ENCODE peak calls at places on chromosome 21, in ten cellular contexts. P is GM12865, O is ovary, D is uterus, Z is heart right ventricle, R is tibial artery, Q is bronchial epithelial cell, S is breast epithelium, V is mucosa of descending colon, M is dorsolateral prefrontal cortex. F is an unnamed sample.

GRCh38 chr21:46002841-46003574 is 21.4 kb downstream of the COL6A1 start:
- DNase-seq in P (no peak), O (peak), D (peak), Z (no peak), R (no peak), Q (no peak), S (peak), V (no peak), M (peak), F (no peak)

GRCh38 chr21:15549671-15550070 is 180.1 kb upstream of the USP25 start:
- DNase-seq in P (no peak), O (no peak), D (no peak), Z (no peak), R (no peak), Q (no peak), S (no peak), V (no peak), M (no peak), F (no peak)

GRCh38 chr21:28554660-28555475 is 437.8 kb downstream of the LTN1 start:
- DNase-seq in P (no peak), O (no peak), D (no peak), Z (no peak), R (no peak), Q (no peak), S (no peak), V (no peak), M (no peak), F (no peak)

GRCh38 chr21:43910460-43910859 is 45.4 kb downstream of the AGPAT3 start:
- DNase-seq in P (no peak), O (no peak), D (no peak), Z (no peak), R (no peak), Q (no peak), S (no peak), V (no peak), M (no peak), F (no peak)

GRCh38 chr21:26849428-26850115 is 4.4 kb upstream of the ADAMTS1 start:
- DNase-seq in P (peak), O (no peak), D (no peak), Z (peak), R (no peak), Q (peak), S (no peak), V (peak), M (no peak), F (peak)

GRCh38 chr21:38468989-38469388 is 29.3 kb downstream of the ERG start:
- DNase-seq in P (no peak), O (no peak), D (no peak), Z (no peak), R (no peak), Q (peak), S (no peak), V (no peak), M (no peak), F (no peak)

GRCh38 chr21:44833663-44834062 is 15.8 kb upstream of the SUMO3 start:
- DNase-seq in P (no peak), O (no peak), D (no peak), Z (no peak), R (no peak), Q (no peak), S (no peak), V (no peak), M (no peak), F (no peak)

GRCh38 chr21:45575304-45575992 is 33.2 kb upstream of the SLC19A1 start:
- DNase-seq in P (no peak), O (peak), D (peak), Z (no peak), R (no peak), Q (no peak), S (no peak), V (no peak), M (peak), F (no peak)

GRCh38 chr21:29193907-29194306 is 63.5 kb downstream of the MAP3K7CL start:
- DNase-seq in P (no peak), O (no peak), D (no peak), Z (no peak), R (no peak), Q (no peak), S (no peak), V (no peak), M (no peak), F (no peak)

GRCh38 chr21:17454315-17455027 is 58.4 kb upstream of the CXADR start:
- DNase-seq in P (peak), O (peak), D (peak), Z (no peak), R (no peak), Q (peak), S (no peak), V (no peak), M (peak), F (peak)

GRCh38 chr21:35045539-35046222 is 3.4 kb downstream of the RUNX1 start:
- DNase-seq in P (peak), O (no peak), D (no peak), Z (no peak), R (no peak), Q (no peak), S (no peak), V (no peak), M (no peak), F (no peak)

GRCh38 chr21:35046223-35046690 is 2.8 kb downstream of the RUNX1 start:
- DNase-seq in P (peak), O (no peak), D (no peak), Z (no peak), R (no peak), Q (no peak), S (no peak), V (no peak), M (no peak), F (no peak)

GRCh38 chr21:35044770-35045538 is 4.1 kb downstream of the RUNX1 start:
- DNase-seq in P (peak), O (no peak), D (no peak), Z (no peak), R (no peak), Q (no peak), S (no peak), V (no peak), M (no peak), F (no peak)

GRCh38 chr21:35043549-35043948 is 5.6 kb downstream of the RUNX1 start:
- DNase-seq in P (peak), O (no peak), D (no peak), Z (no peak), R (no peak), Q (no peak), S (no peak), V (no peak), M (no peak), F (no peak)

DNA sequence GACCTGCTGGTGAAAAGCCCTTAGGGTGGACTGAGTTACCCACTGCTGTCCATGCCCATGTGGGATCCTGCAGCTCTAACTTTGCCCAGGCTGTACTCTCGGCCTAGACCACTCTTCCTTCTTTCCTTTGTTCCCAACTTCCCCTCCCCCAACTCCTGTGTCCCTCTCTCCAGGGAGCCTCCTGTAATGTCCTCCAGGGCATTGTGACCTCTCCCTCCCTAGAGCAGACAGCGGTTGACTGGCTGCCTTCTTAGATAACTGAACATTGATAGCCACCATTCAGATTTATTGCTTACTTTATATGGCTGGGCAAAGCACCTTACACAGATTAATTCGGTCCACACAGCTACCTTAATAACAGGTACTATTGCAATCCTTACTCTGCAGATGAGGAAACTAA is 5.0 kb downstream of the RUNX1 start:
- DNase-seq in P (no peak), O (no peak), D (no peak), Z (no peak), R (no peak), Q (no peak), S (no peak), V (no peak), M (no peak), F (no peak)
- H3K4me3 ChIP-seq in P (no peak), O (no peak), D (no peak), Z (no peak), R (no peak), Q (no peak), S (no peak), V (no peak), M (no peak), F (no peak)

DNA sequence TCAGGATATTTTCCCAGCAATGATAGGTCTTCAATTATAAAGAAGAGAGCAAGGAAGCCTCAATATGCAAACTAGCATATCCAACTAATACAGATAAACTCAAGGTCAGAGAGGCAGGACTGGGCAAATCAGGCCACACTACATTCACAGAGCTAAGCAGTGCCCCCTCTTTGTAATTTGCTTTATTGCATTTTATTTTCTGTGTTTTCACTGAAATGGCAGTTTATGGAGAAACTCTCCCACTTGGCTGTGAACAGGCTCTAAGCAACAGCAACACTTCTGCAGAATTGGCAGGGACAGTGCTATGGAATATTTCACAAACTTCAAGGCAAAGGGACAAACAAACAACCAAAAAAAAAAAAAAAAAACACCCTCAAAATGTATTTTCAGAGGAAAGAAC is 93.4 kb upstream of the SOD1 start:
- DNase-seq in P (no peak), O (no peak), D (no peak), Z (no peak), R (no peak), Q (no peak), S (no peak), V (no peak), M (no peak), F (peak)
- TF ChIP-seq CTCF in P (no peak), O (no peak), D (no peak), Z (no peak), R (no peak), Q (no peak), S (no peak), V (no peak), M (no peak), F (peak)

DNA sequence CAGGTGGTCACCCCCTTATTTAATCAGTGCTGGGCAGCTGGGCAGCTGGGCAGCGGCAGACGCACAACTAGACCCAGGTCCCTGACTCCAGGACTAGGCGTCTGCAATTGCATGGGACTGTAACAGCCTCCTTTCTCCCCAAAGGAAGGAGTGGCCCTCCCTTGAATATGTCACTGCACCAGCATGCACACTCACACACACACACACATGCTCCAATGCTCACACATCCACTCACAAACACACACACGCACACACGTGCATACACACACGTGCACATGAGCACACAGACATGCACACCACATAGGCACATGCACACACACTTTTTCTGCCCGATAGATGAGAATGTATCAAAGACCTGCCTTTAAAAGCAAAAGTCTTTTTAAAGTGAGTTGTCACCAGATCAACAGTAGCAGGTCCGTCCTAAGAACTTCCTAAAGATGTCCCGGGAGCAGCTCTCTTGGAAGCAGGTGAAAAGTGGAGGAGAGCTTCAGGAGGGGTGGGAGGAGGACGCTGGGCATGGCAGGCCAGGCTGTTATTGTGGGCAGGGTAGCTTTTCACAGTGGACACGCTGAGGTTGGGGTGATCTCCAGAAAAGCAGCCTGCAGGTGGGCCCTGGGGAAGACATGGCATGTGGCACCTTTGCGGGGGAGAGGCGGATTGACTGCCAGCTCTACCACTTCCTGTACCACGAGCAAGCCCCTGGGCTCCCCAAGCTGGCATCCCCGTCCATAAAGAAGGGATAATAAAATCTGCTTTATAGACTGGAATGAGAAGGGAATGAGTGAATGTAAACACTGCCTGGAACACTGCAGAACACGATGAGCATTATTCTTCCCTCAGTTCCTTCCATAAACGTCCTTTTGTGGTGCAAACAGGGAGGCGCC is 1.7 kb downstream of the PDE9A start:
- DNase-seq in P (no peak), O (no peak), D (no peak), Z (no peak), R (no peak), Q (no peak), S (no peak), V (peak), M (no peak), F (no peak)
- H3K4me3 ChIP-seq in P (no peak), O (peak), D (peak), Z (no peak), R (no peak), Q (no peak), S (peak), V (no peak), M (peak), F (no peak)

GRCh38 chr21:33541105-33541711 is 709 bp downstream of the GART start:
- DNase-seq in P (peak), O (no peak), D (no peak), Z (no peak), R (no peak), Q (no peak), S (no peak), V (peak), M (no peak), F (peak)
- TF ChIP-seq CTCF in P (no peak), O (no peak), D (no peak), Z (no peak), R (no peak), Q (no peak), S (no peak), V (no peak), M (no peak), F (no peak)

GRCh38 chr21:42746240-42746592 is 92.8 kb downstream of the PDE9A start:
- DNase-seq in P (no peak), O (no peak), D (no peak), Z (no peak), R (no peak), Q (no peak), S (no peak), V (no peak), M (no peak), F (no peak)

GRCh38 chr21:42747267-42747701 is 93.9 kb downstream of the PDE9A start:
- DNase-seq in P (no peak), O (no peak), D (no peak), Z (no peak), R (no peak), Q (no peak), S (no peak), V (no peak), M (no peak), F (no peak)

GRCh38 chr21:42747746-42748351 is 94.4 kb downstream of the PDE9A start:
- DNase-seq in P (no peak), O (no peak), D (no peak), Z (no peak), R (no peak), Q (no peak), S (no peak), V (no peak), M (no peak), F (no peak)

GRCh38 chr21:42745511-42746239 is 92.3 kb downstream of the PDE9A start:
- DNase-seq in P (no peak), O (no peak), D (no peak), Z (no peak), R (no peak), Q (no peak), S (no peak), V (no peak), M (no peak), F (no peak)

DNA sequence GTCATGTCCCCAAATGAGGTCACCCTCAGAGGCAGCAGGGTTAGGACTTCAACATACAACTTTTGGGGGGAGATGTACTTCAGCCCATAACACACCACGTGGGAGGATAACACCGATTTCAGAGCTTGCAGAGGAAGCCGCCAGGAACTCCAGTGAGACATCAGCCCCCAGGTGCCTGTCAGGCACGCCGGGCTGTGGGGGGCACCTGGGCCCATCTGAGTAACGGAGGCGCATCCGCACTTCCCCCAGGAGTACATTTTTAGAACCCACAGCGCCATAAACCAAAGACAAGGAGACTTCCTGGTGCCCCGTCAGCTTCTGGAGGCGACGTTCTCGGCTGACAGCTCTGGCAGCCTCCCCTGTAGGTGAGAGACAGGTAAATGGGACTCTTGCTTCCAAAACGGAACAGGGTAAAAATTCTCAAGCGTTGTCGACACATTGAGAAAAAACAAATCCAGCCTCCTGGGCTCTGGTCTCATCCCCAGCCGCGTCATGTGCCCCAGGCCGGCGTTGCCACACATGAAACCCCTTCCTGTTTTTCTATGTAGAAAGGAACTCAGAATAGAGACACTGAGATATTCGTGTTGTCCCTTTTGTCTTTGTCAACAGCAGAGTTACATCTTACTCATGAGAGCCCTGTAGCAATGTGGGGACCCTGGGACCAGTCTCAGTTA is 93.3 kb downstream of the PDE9A start:
- DNase-seq in P (no peak), O (no peak), D (no peak), Z (peak), R (no peak), Q (no peak), S (no peak), V (no peak), M (no peak), F (no peak)
- H3K4me3 ChIP-seq in P (no peak), O (no peak), D (no peak), Z (no peak), R (no peak), Q (no peak), S (no peak), V (no peak), M (no peak), F (no peak)